ENCODE peak calls at places on chromosomes 1 and 21, in four cellular contexts. G is lower leg skin, P is body of pancreas, Z is spleen. Q is an unnamed sample.

GRCh38 chr1:182720465-182720864 is 36.1 kb upstream of the RGS8 start:
- DNase-seq in G (no peak), P (no peak), Z (no peak), Q (no peak)

GRCh38 chr1:246750752-246751151 is 26.5 kb downstream of the SCCPDH start:
- DNase-seq in G (no peak), P (no peak), Z (no peak), Q (no peak)

GRCh38 chr1:236154671-236155398 is 12.5 kb downstream of the GPR137B start:
- DNase-seq in G (no peak), P (no peak), Z (no peak), Q (no peak)

GRCh38 chr1:247415423-247416361 is at the start of gene NLRP3:
- DNase-seq in G (peak), P (peak), Z (peak), Q (peak)

GRCh38 chr1:98355656-98356384 is 305.7 kb upstream of the SNX7 start:
- DNase-seq in G (no peak), P (no peak), Z (no peak), Q (no peak)

GRCh38 chr1:1345860-1346500 is 3.2 kb downstream of the DVL1 start:
- DNase-seq in G (no peak), P (no peak), Z (no peak), Q (no peak)

GRCh38 chr1:187157552-187157951 is 328.8 kb downstream of the PLA2G4A start:
- DNase-seq in G (no peak), P (no peak), Z (no peak), Q (no peak)

GRCh38 chr1:186812560-186812959 is 16.2 kb upstream of the PLA2G4A start:
- DNase-seq in G (no peak), P (no peak), Z (no peak), Q (no peak)

GRCh38 chr1:39593386-39593785 is 16.8 kb upstream of the PABPC4 start:
- DNase-seq in G (no peak), P (no peak), Z (no peak), Q (no peak)

GRCh38 chr1:29503441-29503840 is 267.1 kb downstream of the PTPRU start:
- DNase-seq in G (no peak), P (no peak), Z (no peak), Q (no peak)

GRCh38 chr1:20485527-20486456 is at the start of gene CAMK2N1:
- DNase-seq in G (no peak), P (peak), Z (peak), Q (peak)

GRCh38 chr21:41678944-41679343 is 87.9 kb downstream of the RIPK4 start:
- DNase-seq in G (peak), P (peak), Z (peak), Q (peak)

GRCh38 chr21:19022978-19023377 is 619.4 kb upstream of the TMPRSS15 start:
- DNase-seq in G (no peak), P (no peak), Z (no peak), Q (no peak)
- TF ChIP-seq POLR2A in G (no peak), P (no peak), Z (no peak), Q (no peak)

DNA sequence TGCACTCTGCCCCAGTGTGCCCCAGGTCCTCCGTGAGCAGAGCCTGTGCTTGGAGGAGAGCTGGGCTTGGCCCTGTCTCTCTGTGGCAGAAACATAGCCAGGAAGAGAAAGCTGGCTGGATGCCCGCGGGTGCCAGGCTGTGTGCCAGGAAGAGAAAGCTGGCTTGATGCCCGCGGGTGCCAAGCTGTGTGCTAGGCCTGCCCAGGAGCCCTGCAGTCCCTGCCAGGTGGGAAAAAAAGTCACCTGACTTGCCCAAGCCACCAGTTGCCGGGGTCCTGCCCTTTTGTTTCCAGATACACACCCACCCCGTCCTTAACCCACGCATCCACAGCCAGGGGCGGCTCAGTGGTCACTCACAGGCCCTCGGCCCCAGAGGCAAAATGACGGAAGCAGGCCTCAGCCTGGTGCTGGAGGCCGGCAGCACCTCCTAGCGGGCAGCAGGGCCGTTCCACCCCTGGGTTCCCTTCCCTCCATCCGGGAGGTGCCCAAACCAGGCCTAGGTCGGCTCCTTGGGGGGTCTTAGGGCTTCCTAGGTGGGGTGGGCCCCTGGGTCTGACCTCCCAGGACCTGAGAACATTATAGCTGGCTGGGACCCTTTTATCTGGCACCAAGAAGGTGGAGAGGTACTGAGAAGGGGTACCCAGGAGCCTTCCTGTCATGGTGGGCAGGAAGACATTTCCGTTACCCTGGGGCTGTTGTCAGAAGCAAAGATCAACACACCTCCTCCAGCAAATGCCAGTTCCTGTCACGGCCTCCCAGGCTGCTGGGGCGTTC is 9.1 kb downstream of the ITGB2 start:
- DNase-seq in G (peak), P (peak), Z (peak), Q (peak)
- TF ChIP-seq POLR2A in G (no peak), P (no peak), Z (no peak), Q (no peak)

DNA sequence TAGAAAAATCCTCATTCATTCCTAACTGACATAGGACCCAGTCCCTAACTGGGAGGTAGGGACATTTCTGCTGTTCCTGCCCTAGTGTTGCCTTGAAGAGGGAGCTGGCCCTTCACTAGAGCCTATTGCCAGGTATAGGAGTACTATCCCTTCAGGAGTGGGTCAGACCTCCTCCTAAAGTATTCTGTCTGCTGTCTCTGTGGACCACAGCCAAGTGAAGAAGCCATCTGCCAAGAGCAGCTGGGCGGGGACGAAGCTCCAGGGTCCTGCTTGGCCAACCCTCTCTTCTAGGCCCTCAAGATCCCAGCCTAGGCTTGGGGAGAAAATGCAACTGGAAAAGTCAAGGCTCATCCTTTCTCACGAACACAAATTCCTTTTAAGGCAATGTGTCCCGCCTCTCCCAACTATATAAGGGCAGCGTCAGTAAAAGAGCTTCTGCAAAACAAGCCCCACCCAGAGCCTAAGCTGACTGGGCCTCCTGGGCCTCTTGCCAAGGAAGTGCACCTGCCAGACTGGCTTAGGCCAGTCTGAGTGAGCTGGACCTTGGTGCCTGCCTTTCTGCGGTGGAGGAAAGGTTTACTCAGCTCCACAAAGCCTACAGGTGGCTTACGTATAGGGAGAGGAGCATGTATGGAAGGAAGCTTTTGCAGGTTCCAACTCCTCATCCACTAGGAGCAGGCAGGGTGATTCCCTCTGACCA is 638 bp upstream of the TUFT1 start:
- DNase-seq in G (peak), P (peak), Z (peak), Q (peak)
- TF ChIP-seq POLR2A in G (no peak), P (no peak), Z (no peak), Q (no peak)

GRCh38 chr1:233615571-233615970 is 1.7 kb downstream of the KCNK1 start:
- DNase-seq in G (no peak), P (no peak), Z (no peak), Q (no peak)

GRCh38 chr1:233617025-233617424 is 3.1 kb downstream of the KCNK1 start:
- DNase-seq in G (no peak), P (no peak), Z (no peak), Q (no peak)

GRCh38 chr1:233614173-233614742 is 352 bp downstream of the KCNK1 start:
- DNase-seq in G (peak), P (peak), Z (no peak), Q (peak)

GRCh38 chr1:233613252-233614172 is at the start of gene KCNK1:
- DNase-seq in G (peak), P (peak), Z (no peak), Q (no peak)

DNA sequence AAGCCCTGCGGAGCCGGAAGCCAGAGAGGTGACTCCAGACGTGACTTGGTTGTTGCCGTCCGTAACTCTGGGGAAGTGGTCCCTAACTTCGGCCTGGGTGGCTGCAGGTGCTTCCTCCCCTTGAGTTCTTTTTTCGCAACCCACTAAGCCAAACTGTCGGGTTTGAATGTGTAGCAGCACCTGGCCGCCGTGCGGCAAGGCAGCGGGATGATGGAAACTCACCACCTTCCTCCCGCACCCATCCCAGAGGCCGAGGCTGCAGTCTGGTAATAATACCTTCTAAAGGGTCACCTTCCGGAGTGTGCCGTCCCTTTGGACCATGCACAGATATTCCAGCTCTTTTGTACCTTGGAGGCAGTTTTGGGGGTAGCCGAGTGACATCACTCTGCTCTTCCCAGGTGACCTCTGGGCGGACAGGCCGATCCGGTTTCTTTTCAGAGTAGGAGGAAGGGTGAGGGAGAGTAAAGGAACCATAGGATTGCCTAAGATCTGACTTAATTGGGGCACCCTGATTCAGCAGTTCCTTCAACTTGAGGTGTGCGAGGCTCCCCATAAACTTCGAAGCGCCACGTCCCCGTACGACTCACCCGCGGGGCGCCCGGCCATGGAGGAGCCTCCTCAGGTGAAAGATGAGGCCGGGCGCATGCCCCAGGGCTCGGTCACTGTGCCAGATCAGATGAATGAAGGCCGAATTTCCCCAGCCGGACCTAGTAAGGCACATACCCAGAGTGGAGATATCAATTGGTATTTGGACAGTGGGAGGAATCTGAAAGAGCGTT is 1.0 kb downstream of the KCNK1 start:
- DNase-seq in G (no peak), P (peak), Z (no peak), Q (no peak)
- TF ChIP-seq POLR2A in G (no peak), P (no peak), Z (no peak), Q (no peak)

DNA sequence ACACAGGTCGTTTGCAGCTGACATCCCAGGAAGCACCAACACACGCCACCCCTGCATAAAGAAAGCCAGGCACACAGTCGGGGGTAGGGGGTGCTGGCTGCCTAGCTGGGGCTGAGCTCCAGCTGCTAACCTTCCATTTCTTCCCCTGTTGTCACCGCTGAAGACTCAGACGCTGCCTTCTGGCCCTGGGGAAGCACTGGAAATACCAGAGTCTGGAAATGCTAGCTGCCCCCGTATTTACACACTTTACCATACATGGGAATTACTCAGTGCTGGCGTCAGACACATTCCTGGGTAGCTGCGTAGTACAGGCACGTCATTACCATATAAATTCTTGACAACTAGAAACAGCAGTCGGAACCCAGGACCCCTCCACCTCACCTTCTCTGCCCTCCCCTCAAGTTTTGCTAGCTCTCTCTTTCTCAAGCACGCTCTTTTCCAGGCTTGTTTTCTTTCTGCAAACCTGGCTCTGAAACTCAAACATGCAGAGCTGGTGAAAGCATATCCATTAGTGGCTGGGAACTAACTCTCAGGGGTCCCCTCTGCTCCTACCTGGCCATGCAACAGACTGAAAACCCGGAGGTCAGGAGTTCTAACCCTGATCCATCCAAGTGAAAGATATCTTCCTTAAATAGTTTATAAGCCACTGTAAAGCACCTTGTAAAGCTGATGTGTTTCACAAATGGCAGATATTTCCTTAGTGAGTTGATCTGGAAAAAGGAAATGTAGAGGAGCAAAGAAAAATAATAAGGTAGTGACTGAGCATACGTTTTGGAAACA is 3.3 kb downstream of the CSRP1 start:
- DNase-seq in G (no peak), P (peak), Z (peak), Q (peak)
- TF ChIP-seq POLR2A in G (no peak), P (peak), Z (no peak), Q (no peak)

GRCh38 chr1:58779837-58780585 is 3.8 kb downstream of the JUN start:
- DNase-seq in G (peak), P (peak), Z (no peak), Q (no peak)
- TF ChIP-seq POLR2A in G (no peak), P (peak), Z (no peak), Q (no peak)

DNA sequence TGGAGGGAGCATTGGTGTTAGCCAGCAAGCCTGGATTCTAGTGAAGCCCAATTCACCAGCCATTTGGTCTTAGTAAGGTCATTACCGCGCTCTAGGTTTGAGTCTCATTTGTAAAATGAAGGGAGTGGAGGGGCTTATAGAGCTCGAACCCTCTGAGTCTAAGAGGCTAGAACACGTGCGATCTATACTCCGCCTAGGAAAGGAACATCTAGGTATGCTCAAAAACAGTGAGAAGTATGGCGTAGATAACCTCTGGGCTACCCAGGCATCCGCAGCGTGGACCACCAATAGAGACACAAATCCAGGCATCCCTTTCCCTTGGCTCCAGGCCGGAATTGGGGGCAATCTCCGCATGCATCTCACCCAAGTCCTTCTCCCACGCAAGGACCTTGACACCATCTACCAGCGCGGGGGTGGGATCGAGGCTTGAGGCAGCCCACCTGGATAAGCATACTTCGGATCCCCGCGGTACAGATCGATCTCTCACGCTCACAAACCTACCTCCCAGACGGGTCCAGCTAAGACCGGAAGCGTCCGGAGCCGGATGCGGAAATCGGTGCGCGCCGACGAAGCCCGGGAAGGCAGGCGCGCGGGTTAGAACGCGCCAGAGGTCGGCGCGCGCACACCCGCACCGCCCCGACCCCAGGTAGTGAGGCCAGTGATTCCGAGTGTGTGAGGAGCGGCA is at the start of gene METTL25B:
- DNase-seq in G (peak), P (peak), Z (peak), Q (peak)
- TF ChIP-seq POLR2A in G (no peak), P (peak), Z (peak), Q (peak)

DNA sequence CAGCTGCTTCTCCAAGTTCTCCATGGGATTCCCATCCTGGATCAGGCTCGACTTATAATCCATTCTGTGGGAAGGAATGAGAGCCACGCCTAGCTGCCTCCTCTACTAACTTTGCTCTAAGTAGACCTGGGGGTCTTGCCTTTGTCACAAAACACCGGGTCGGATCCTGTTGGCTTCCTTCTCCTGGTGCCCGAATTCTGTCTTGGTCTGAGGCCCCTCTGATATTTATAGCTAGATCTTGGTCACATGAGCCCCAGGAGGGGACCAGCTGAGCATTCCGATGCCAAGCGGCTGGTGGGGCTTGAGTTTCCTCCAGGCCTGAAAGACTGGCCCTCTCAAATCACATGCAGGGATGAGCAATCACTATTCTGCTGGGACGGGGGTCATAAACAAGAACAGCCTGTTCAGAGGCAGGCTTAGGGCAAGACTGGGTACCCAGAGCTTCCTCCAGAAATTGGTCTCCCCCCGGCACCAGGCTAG is at the start of gene TRIM63:
- DNase-seq in G (no peak), P (no peak), Z (no peak), Q (no peak)
- TF ChIP-seq POLR2A in G (no peak), P (no peak), Z (no peak), Q (no peak)

DNA sequence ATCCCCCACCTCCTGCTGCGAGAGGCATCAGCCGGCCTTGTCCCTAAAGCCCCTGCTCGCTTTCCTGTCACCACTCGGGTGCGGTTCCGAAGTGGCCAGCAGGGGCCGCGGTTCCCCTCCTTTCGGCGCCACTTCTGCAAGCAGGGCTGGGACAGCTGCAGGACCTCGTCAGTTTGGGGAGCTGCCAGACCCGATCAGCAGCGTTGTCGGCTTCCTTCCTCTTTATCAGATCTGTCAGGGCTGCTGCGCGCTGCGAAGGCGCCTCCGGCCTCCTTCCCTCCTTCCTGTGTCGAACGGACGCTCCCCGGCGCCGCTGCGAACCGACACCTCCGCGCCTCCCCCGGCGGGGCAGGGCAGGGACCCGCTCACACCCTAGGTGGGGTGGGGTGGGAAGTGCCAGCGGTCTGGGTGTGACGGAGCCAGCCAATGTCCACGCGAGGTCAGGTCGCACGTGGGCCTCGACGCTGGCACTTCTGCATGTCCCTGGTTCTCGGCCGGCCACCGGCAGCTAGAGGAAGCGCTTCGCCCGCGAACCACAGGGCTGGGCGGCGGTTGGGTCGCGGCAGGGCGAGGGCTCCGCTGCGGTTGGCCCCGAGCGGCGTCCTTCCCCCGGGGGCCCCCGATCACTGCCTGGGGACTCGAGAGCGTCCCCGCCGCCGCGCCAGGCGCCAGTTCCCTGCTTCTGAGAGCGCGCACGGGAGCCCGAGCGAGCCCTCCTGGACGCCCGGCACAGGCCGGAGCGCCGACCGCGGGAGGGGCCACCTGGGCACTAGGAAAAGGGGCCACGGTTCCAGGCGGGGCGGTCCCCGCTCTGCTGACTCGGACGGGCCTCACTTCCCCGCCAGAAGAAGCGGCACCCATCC is 81.8 kb downstream of the RUNX3 start:
- DNase-seq in G (peak), P (peak), Z (peak), Q (no peak)
- TF ChIP-seq POLR2A in G (no peak), P (peak), Z (no peak), Q (no peak)

DNA sequence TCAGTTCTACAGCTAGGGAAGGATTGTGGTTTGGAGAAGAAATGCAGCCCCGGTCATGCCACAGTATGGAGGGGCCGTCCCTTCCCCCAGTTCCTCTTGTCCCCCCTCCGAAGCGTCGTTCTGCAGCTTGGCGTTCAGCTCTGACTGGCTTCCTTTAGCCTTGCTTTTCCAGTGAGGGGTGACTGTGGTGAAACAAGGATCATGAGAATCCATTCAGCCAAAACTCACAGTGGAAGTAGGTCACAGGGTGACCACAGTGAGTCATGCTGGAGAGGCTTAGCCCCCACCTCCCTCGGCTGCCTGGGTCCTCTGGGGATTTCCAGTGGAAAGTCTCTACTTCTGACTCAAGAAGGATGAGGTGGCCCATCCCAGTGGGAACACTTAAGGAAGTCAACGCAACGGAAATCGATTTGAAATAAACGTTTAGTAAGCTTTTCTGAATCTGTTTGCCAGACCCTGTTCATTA is 37.3 kb upstream of the COL6A2 start:
- DNase-seq in G (peak), P (peak), Z (peak), Q (peak)
- TF ChIP-seq POLR2A in G (no peak), P (no peak), Z (no peak), Q (peak)